ENCODE peak calls at places on chromosomes 13 and 19, in ten cellular contexts. E is testis, L is psoas muscle, B is neural progenitor cell, U is thoracic aorta, G is PC-9, A is heart right ventricle, Y is ovary, J is uterus, Z is keratinocyte. S is an unnamed sample.

GRCh38 chr13:26616126-26616525 is 58.6 kb downstream of the WASF3 start:
- DNase-seq in E (no peak), Y (no peak), Z (peak), B (no peak), J (no peak), L (no peak), G (no peak), A (no peak), U (no peak), S (no peak)

GRCh38 chr13:99979453-99980200 is 2.0 kb upstream of the ZIC2 start:
- DNase-seq in Z (no peak), G (peak), A (no peak), L (no peak), E (no peak), J (no peak), Y (no peak), U (no peak), B (peak), S (no peak)

GRCh38 chr13:102141625-102142472 is 260.0 kb downstream of the FGF14 start:
- DNase-seq in L (no peak), A (no peak), Z (no peak), J (no peak), Y (no peak), E (no peak), B (peak), U (no peak), G (no peak), S (no peak)

GRCh38 chr13:24076124-24076523 is 84.4 kb upstream of the SPATA13 start:
- DNase-seq in B (no peak), J (no peak), E (no peak), U (no peak), A (no peak), Y (no peak), Z (no peak), G (no peak), L (no peak), S (no peak)

GRCh38 chr19:16324064-16324383 is 602 bp upstream of the KLF2 start:
- DNase-seq in L (no peak), U (no peak), E (no peak), G (no peak), J (no peak), Y (no peak), Z (no peak), A (no peak), B (no peak), S (no peak)

GRCh38 chr19:50266896-50267295 is 62.3 kb downstream of the KCNC3 start:
- DNase-seq in B (peak), E (peak), A (no peak), Y (no peak), J (no peak), Z (no peak), L (no peak), G (no peak), U (no peak), S (no peak)

GRCh38 chr13:95115525-95115924 is 185.7 kb downstream of the ABCC4 start:
- DNase-seq in B (no peak), Y (no peak), E (no peak), Z (peak), G (no peak), L (no peak), A (no peak), U (no peak), J (no peak), S (no peak)

GRCh38 chr19:19062454-19063182 is 1.2 kb upstream of the SLC25A42 start:
- DNase-seq in G (peak), B (no peak), Y (no peak), U (no peak), J (no peak), Z (no peak), A (no peak), E (no peak), L (no peak), S (no peak)

GRCh38 chr19:29098863-29099481 is 114.0 kb downstream of the UQCRFS1 start:
- DNase-seq in J (peak), A (peak), E (peak), Z (no peak), Y (no peak), L (peak), G (peak), B (no peak), U (peak), S (peak)

GRCh38 chr19:6732803-6733337 is 4.5 kb downstream of the GPR108 start:
- DNase-seq in A (no peak), U (no peak), J (no peak), Z (no peak), L (no peak), B (no peak), E (no peak), G (no peak), Y (no peak), S (no peak)

GRCh38 chr19:50232600-50232999 is 29.2 kb downstream of the MYH14 start:
- DNase-seq in E (no peak), Z (no peak), L (no peak), B (no peak), U (no peak), A (no peak), Y (no peak), J (no peak), G (no peak), S (no peak)

GRCh38 chr13:48334534-48335127 is 31.1 kb downstream of the RB1 start:
- DNase-seq in G (no peak), U (no peak), B (peak), L (no peak), E (no peak), A (no peak), Y (no peak), Z (peak), J (no peak), S (no peak)

GRCh38 chr13:113862766-113863510 is 938 bp downstream of the GAS6 start:
- DNase-seq in G (no peak), J (peak), E (peak), B (peak), L (peak), U (no peak), Z (no peak), A (peak), Y (peak), S (peak)

GRCh38 chr19:39335168-39335567 is 675 bp downstream of the GMFG start:
- DNase-seq in B (no peak), J (no peak), L (no peak), E (no peak), Z (no peak), G (no peak), A (no peak), Y (no peak), U (no peak), S (no peak)

GRCh38 chr13:44918323-44919102 is 70.8 kb downstream of the NUFIP1 start:
- DNase-seq in U (peak), B (peak), Y (peak), E (peak), G (peak), Z (peak), J (peak), A (peak), L (peak), S (peak)

GRCh38 chr19:36136975-36137686 is 2.7 kb upstream of the CAPNS1 start:
- DNase-seq in Z (no peak), Y (no peak), A (peak), B (no peak), J (no peak), G (peak), L (peak), E (no peak), U (peak), S (peak)

GRCh38 chr13:75316427-75316826 is 165.5 kb downstream of the TBC1D4 start:
- DNase-seq in J (no peak), Y (no peak), U (no peak), B (no peak), L (no peak), G (no peak), E (no peak), A (no peak), Z (no peak), S (no peak)

GRCh38 chr13:113928701-113929627 is 44.9 kb downstream of the C13orf46 start:
- DNase-seq in E (peak), A (peak), L (peak), Z (no peak), G (no peak), J (peak), U (peak), B (no peak), Y (peak), S (peak)

GRCh38 chr19:31438401-31439269 is 89.4 kb upstream of the TSHZ3 start:
- DNase-seq in Z (no peak), G (no peak), E (no peak), L (no peak), A (no peak), U (no peak), Y (no peak), J (no peak), B (no peak), S (no peak)

GRCh38 chr13:38796890-38797289 is 110.0 kb downstream of the FREM2 start:
- DNase-seq in L (no peak), U (no peak), J (no peak), Z (no peak), E (no peak), G (no peak), B (no peak), A (no peak), Y (no peak), S (no peak)

GRCh38 chr19:17757125-17757524 is 5.8 kb downstream of the FCHO1 start:
- DNase-seq in Y (peak), A (peak), L (no peak), Z (no peak), U (no peak), B (no peak), J (peak), E (peak), G (no peak), S (peak)

GRCh38 chr19:40650749-40651305 is 39.6 kb downstream of the NUMBL start:
- DNase-seq in A (peak), E (no peak), L (peak), Y (no peak), B (no peak), G (no peak), U (no peak), Z (no peak), J (no peak), S (no peak)

GRCh38 chr19:55353803-55354697 is 469 bp downstream of the COX6B2 start:
- DNase-seq in B (peak), L (peak), A (no peak), U (no peak), E (peak), Y (peak), J (peak), Z (no peak), G (peak), S (peak)

GRCh38 chr19:12156254-12157058 is at the start of gene ZNF625:
- DNase-seq in L (peak), A (peak), B (peak), Z (peak), G (peak), U (peak), E (peak), Y (peak), J (peak), S (peak)

GRCh38 chr19:11596156-11596555 is 1.1 kb upstream of the ZNF627 start:
- DNase-seq in E (no peak), L (no peak), U (no peak), Y (no peak), A (no peak), B (no peak), Z (no peak), G (no peak), J (no peak), S (no peak)

GRCh38 chr13:85631801-85632200 is 167.4 kb downstream of the SLITRK6 start:
- DNase-seq in A (no peak), G (no peak), Y (no peak), Z (no peak), J (no peak), U (no peak), B (no peak), L (no peak), E (no peak), S (no peak)

GRCh38 chr13:112066624-112067004 is 335 bp upstream of the SOX1 start:
- DNase-seq in E (peak), A (peak), Z (no peak), L (peak), G (no peak), B (peak), J (no peak), U (no peak), Y (no peak), S (peak)

GRCh38 chr13:40206241-40207109 is 460.0 kb downstream of the FOXO1 start:
- DNase-seq in Z (peak), L (no peak), U (no peak), A (no peak), J (no peak), B (no peak), G (no peak), E (no peak), Y (no peak), S (no peak)
- H3K27ac ChIP-seq in Z (peak), L (peak), U (no peak), A (no peak), J (no peak), B (no peak), G (no peak), E (no peak), Y (no peak), S (no peak)

GRCh38 chr13:29730253-29730652 is 120.2 kb downstream of the UBL3 start:
- DNase-seq in Z (no peak), L (no peak), A (no peak), Y (no peak), J (no peak), U (no peak), G (no peak), B (no peak), E (no peak), S (no peak)
- TF ChIP-seq CTCF in Z (peak), L (no peak), A (no peak), Y (no peak), J (no peak), U (no peak), G (peak), B (no peak), E (no peak), S (no peak)

DNA sequence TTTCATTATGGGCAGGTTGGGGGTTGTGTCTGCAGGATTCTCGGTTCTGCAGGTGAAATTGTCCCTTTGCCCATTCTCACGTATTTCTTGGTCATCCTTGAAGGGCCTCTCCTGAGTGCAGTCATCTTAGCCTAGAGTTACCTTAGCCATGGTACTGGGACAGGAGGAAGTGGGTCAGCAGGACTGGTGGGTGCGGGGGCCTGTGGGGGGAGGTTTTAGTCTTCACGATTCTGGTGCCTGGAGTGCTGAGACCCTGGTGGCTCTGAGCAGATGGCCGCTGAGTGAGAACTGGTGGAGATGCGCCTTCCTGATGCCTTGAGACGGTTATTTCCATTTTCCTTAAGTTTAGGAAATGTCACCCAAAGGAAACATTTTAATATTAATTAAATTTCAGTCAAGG is 11.8 kb downstream of the COL4A2 start:
- DNase-seq in J (no peak), U (no peak), B (no peak), G (no peak), Y (no peak), A (no peak), Z (no peak), E (no peak), L (no peak), S (no peak)
- H3K27ac ChIP-seq in J (peak), U (no peak), B (no peak), G (peak), Y (no peak), A (peak), Z (no peak), E (no peak), L (peak), S (peak)

GRCh38 chr19:41887711-41888382 is 4.9 kb downstream of the ARHGEF1 start:
- DNase-seq in Z (peak), A (no peak), U (no peak), L (no peak), Y (no peak), J (no peak), B (no peak), E (no peak), G (peak), S (no peak)

GRCh38 chr19:41892173-41892902 is 9.4 kb downstream of the ARHGEF1 start:
- DNase-seq in E (no peak), Y (no peak), A (no peak), G (no peak), U (no peak), Z (no peak), J (no peak), L (no peak), B (no peak), S (no peak)

GRCh38 chr19:41889896-41890295 is 6.9 kb downstream of the ARHGEF1 start:
- DNase-seq in G (no peak), U (no peak), Y (no peak), Z (no peak), B (no peak), E (no peak), J (no peak), A (no peak), L (no peak), S (no peak)

GRCh38 chr19:41886761-41887710 is 4.1 kb downstream of the ARHGEF1 start:
- DNase-seq in Z (no peak), A (no peak), B (no peak), U (no peak), J (no peak), E (no peak), Y (no peak), G (no peak), L (no peak), S (no peak)

DNA sequence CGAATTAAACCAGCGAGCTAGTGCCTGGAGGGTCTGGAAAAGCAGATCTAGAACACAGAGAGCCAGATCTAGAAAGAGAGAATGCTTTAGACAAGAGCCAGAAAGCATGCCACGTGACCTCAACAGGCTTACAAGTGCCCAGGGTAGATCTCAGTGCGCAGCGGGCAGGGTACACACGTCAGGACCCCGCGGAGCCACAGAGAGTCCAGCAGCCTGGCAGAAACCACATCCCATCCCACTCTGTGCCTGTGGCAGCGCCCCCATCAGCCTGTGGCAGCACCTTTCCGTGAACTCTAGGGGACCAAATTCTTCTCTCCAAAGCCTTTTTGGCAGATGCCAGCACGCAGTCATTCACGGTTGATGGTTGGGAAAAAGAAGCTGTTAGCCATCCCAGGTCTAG is 5.9 kb downstream of the ARHGEF1 start:
- DNase-seq in Y (no peak), B (no peak), L (no peak), A (no peak), U (no peak), G (no peak), J (no peak), Z (no peak), E (no peak), S (no peak)
- TF ChIP-seq CTCF in Y (no peak), B (no peak), L (no peak), A (no peak), U (no peak), G (no peak), J (no peak), Z (no peak), E (no peak), S (no peak)

GRCh38 chr19:47719047-47719885 is 6.0 kb downstream of the EHD2 start:
- DNase-seq in Y (peak), U (peak), L (peak), Z (peak), G (no peak), E (peak), J (peak), B (no peak), A (peak), S (peak)
- H3K27ac ChIP-seq in Y (peak), U (peak), L (peak), Z (peak), G (no peak), E (peak), J (peak), B (peak), A (peak), S (peak)

GRCh38 chr19:51761696-51762095 is 716 bp downstream of the FPR2 start:
- DNase-seq in U (no peak), Y (no peak), E (no peak), Z (no peak), J (no peak), G (no peak), A (no peak), L (no peak), B (no peak), S (no peak)

GRCh38 chr19:51760811-51761356 is at the start of gene FPR2:
- DNase-seq in J (no peak), E (no peak), B (peak), G (no peak), U (no peak), Z (no peak), Y (no peak), L (no peak), A (no peak), S (no peak)
- TF ChIP-seq CTCF in J (no peak), E (no peak), B (no peak), G (no peak), U (no peak), Z (no peak), Y (no peak), L (no peak), A (no peak), S (no peak)

GRCh38 chr19:47741544-47742125 is 3.7 kb upstream of the NOP53 start:
- DNase-seq in Z (no peak), L (no peak), B (no peak), G (no peak), J (no peak), U (no peak), Y (no peak), E (no peak), A (no peak), S (no peak)

GRCh38 chr19:47740866-47741519 is 4.4 kb upstream of the NOP53 start:
- DNase-seq in Z (no peak), U (no peak), E (no peak), A (no peak), G (no peak), L (no peak), Y (no peak), B (no peak), J (no peak), S (no peak)

GRCh38 chr19:47745010-47745901 is at the start of gene NOP53:
- DNase-seq in A (peak), Z (peak), L (peak), J (peak), U (peak), B (peak), Y (peak), G (peak), E (peak), S (peak)

GRCh38 chr19:47742636-47743035 is 2.7 kb upstream of the NOP53 start:
- DNase-seq in L (no peak), U (no peak), G (no peak), J (peak), A (no peak), E (no peak), B (peak), Y (no peak), Z (no peak), S (no peak)
- H3K27ac ChIP-seq in L (peak), U (peak), G (peak), J (peak), A (peak), E (peak), B (no peak), Y (peak), Z (peak), S (peak)

GRCh38 chr19:4197228-4197624 is 14.7 kb downstream of the ANKRD24 start:
- DNase-seq in A (no peak), G (no peak), B (no peak), E (no peak), Y (no peak), J (no peak), U (no peak), L (no peak), Z (no peak), S (no peak)
- TF ChIP-seq CTCF in A (no peak), G (no peak), B (no peak), E (no peak), Y (no peak), J (no peak), U (no peak), L (no peak), Z (no peak), S (no peak)

GRCh38 chr19:45780448-45781281 is 1.6 kb downstream of the DMPK start:
- DNase-seq in J (peak), U (no peak), L (no peak), Y (no peak), Z (no peak), E (no peak), A (no peak), G (no peak), B (no peak), S (no peak)
- H3K27ac ChIP-seq in J (peak), U (peak), L (peak), Y (peak), Z (no peak), E (peak), A (peak), G (peak), B (no peak), S (peak)

S was measured in left ventricle myocardium inferior.